ENCODE peak calls at places on chromosome 4, in four cellular contexts. O is breast epithelium, C is GM23248, M is A673. F is an unnamed sample. For H3K9me3, the result is how much of the 10 kb centered on the place peaks cover.

GRCh38 chr4:12359420-12359819 is 930.7 kb upstream of the HS3ST1 start:
- DNase-seq in C (no peak), M (no peak), O (no peak), F (no peak)

GRCh38 chr4:38151870-38152269 is 191.7 kb downstream of the PTTG2 start:
- DNase-seq in M (no peak), C (peak), O (no peak), F (no peak)

GRCh38 chr4:105666693-105667092 is 41.8 kb downstream of the INTS12 start:
- DNase-seq in C (peak), O (no peak), M (peak), F (no peak)

GRCh38 chr4:140928880-140929279 is 172.7 kb upstream of the TBC1D9 start:
- DNase-seq in C (peak), O (no peak), M (no peak), F (no peak)

GRCh38 chr4:184748251-184748652 is 14.4 kb upstream of the CENPU start:
- DNase-seq in O (no peak), C (no peak), M (no peak), F (no peak)

GRCh38 chr4:107757860-107758476 is 37.9 kb upstream of the PAPSS1 start:
- DNase-seq in O (no peak), M (peak), C (peak), F (no peak)

GRCh38 chr4:138734746-138735145 is 280.8 kb upstream of the NOCT start:
- DNase-seq in M (peak), C (peak), O (no peak), F (no peak)

GRCh38 chr4:105145913-105146285 is 777 bp upstream of the TET2 start:
- DNase-seq in O (no peak), C (no peak), M (no peak), F (no peak)

GRCh38 chr4:17272154-17272553 is 239.7 kb downstream of the QDPR start:
- DNase-seq in C (no peak), M (no peak), O (no peak), F (no peak)

GRCh38 chr4:84875636-84876371 is 90.7 kb downstream of the WDFY3 start:
- DNase-seq in O (no peak), C (no peak), M (no peak), F (no peak)

GRCh38 chr4:30722092-30722915 is 2.1 kb downstream of the PCDH7 start:
- DNase-seq in M (no peak), C (no peak), O (no peak), F (no peak)

GRCh38 chr4:8534129-8534528 is 46.1 kb upstream of the GPR78 start:
- DNase-seq in M (no peak), C (no peak), O (no peak), F (no peak)

GRCh38 chr4:52037730-52038108 is 380 bp downstream of the SGCB start:
- DNase-seq in O (no peak), M (peak), C (peak), F (no peak)

GRCh38 chr4:52076731-52077130 is 25.6 kb downstream of the SPATA18 start:
- DNase-seq in C (no peak), O (no peak), M (no peak), F (no peak)

GRCh38 chr4:15690020-15690809 is 8.6 kb downstream of the FAM200B start:
- DNase-seq in C (peak), M (peak), O (no peak), F (no peak)

GRCh38 chr4:63105839-63106238 is 1303.4 kb downstream of the TECRL start:
- DNase-seq in O (no peak), M (no peak), C (no peak), F (no peak)

GRCh38 chr4:183504930-183505555 is at the start of gene ING2:
- DNase-seq in C (peak), M (peak), O (no peak), F (no peak)

GRCh38 chr4:84792366-84793301 is 173.9 kb downstream of the WDFY3 start:
- DNase-seq in M (peak), O (no peak), C (peak), F (no peak)

GRCh38 chr4:157096439-157096838 is 20.5 kb downstream of the GLRB start:
- DNase-seq in C (peak), M (no peak), O (no peak), F (no peak)

GRCh38 chr4:177405508-177405907 is 36.7 kb downstream of the AGA start:
- DNase-seq in M (peak), C (no peak), O (no peak), F (no peak)

GRCh38 chr4:119540249-119540648 is 88.4 kb downstream of the PDE5A start:
- DNase-seq in C (no peak), M (no peak), O (no peak), F (no peak)

GRCh38 chr4:109574443-109574850 is 14.4 kb downstream of the MCUB start:
- DNase-seq in M (peak), O (no peak), C (peak), F (no peak)

GRCh38 chr4:16931906-16932305 is 33.5 kb upstream of the LDB2 start:
- DNase-seq in M (no peak), O (no peak), C (no peak), F (no peak)

GRCh38 chr4:13928214-13928613 is 300.7 kb upstream of the BOD1L1 start:
- DNase-seq in M (peak), O (no peak), C (no peak), F (no peak)

GRCh38 chr4:148397006-148397673 is 45.1 kb downstream of the NR3C2 start:
- DNase-seq in M (no peak), O (no peak), C (no peak), F (no peak)

GRCh38 chr4:145315828-145316227 is 135.4 kb upstream of the OTUD4 start:
- DNase-seq in M (peak), O (no peak), C (peak), F (no peak)

GRCh38 chr4:85953651-85954018 is 406.2 kb downstream of the MAPK10 start:
- DNase-seq in M (no peak), O (no peak), C (peak), F (no peak)

GRCh38 chr4:173274744-173275143 is 59.4 kb downstream of the HMGB2 start:
- DNase-seq in M (no peak), C (no peak), O (no peak), F (no peak)

GRCh38 chr4:111943796-111944203 is 201.5 kb upstream of the FAM241A start:
- DNase-seq in M (peak), O (no peak), C (peak), F (no peak)

GRCh38 chr4:2958446-2958845 is 4.8 kb downstream of the NOP14 start:
- DNase-seq in M (no peak), C (peak), O (no peak), F (no peak)

GRCh38 chr4:53786632-53787031 is 195.3 kb upstream of the LNX1 start:
- DNase-seq in M (no peak), O (no peak), C (no peak), F (no peak)

GRCh38 chr4:36979494-36979893 is 265.0 kb upstream of the NWD2 start:
- DNase-seq in C (no peak), O (no peak), M (no peak), F (no peak)

GRCh38 chr4:1252928-1253492 is 4.1 kb upstream of the CTBP1 start:
- DNase-seq in O (no peak), C (no peak), M (no peak), F (no peak)
- H3K9me3 ChIP-seq in O (under half), C (under half), M (half or more), F (under half)

DNA sequence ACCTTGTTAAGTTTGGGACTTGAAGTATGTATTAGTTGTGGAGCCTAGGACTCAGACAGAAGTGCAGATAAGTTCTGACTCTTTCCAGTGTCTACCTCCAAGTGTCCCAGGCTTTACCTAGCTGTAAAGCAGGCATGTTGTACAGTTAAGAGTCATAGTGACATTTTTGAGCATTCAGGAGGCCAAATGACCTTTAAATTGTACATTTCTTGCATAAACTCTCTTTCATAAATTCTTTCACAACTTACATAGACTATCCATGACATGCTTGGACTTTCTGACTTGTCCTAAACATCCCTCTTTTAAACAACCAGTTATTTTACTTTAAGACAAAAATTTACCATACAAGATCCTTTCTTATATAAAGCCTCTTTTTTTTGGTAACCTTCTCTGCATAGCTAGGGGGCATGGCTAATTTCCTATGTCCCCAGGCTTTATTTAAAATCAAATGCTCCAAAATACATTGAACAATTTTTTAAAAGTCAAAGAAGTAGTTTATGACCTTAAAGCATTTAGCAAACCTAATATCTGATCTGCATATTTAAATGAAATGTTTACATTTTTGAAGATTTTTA is 40.1 kb upstream of the UGT8 start:
- DNase-seq in M (peak), O (no peak), C (no peak), F (no peak)
- H3K9me3 ChIP-seq in M (under half), O (under half), C (under half), F (under half)

DNA sequence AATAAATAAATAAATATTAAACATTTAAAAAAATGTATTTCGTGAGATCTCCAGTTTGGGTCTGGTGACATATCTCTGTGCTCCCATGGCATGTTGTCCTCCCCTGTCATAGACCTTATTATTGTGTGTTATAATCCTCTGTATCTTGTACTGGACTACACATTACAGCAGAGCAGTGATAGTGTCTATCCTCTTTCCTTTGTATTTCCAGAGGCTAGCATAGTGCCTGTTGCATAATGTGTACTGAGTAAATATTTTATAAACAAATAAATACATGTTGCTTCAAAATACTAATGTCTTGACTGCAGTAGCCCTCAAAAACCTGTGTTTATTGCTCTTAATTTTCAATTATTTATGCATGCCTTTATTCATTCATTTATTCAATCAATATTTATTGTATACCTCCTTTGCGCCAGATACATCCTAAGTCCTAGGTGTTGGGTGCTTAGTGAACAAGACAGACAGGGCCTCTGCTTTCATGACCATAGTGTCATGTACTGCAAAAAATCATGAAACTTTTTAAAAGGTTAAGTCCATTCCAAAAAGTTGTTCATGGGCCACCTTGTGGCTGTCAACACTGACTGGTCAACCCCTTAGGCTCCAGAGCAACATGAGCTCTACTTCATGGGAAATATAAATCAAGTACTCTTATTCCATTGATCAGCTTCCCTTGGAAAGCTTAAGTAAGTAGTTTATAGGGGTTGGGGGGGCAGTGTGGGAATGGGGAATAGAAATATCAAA is 303.9 kb downstream of the IQCM start:
- DNase-seq in M (no peak), O (no peak), C (no peak), F (no peak)
- H3K9me3 ChIP-seq in M (under half), O (under half), C (under half), F (under half)

GRCh38 chr4:103361926-103362325 is 163.8 kb upstream of the CENPE start:
- DNase-seq in C (no peak), O (no peak), M (no peak), F (no peak)

GRCh38 chr4:103365285-103365684 is 167.1 kb upstream of the CENPE start:
- DNase-seq in O (no peak), M (no peak), C (no peak), F (no peak)

GRCh38 chr4:103364066-103364465 is 165.9 kb upstream of the CENPE start:
- DNase-seq in C (peak), M (no peak), O (no peak), F (no peak)

GRCh38 chr4:103354006-103354405 is 155.9 kb upstream of the CENPE start:
- DNase-seq in M (no peak), O (no peak), C (no peak), F (no peak)

GRCh38 chr4:103359900-103360299 is 161.8 kb upstream of the CENPE start:
- DNase-seq in O (no peak), M (no peak), C (no peak), F (no peak)
- H3K9me3 ChIP-seq in O (under half), M (under half), C (under half), F (under half)

DNA sequence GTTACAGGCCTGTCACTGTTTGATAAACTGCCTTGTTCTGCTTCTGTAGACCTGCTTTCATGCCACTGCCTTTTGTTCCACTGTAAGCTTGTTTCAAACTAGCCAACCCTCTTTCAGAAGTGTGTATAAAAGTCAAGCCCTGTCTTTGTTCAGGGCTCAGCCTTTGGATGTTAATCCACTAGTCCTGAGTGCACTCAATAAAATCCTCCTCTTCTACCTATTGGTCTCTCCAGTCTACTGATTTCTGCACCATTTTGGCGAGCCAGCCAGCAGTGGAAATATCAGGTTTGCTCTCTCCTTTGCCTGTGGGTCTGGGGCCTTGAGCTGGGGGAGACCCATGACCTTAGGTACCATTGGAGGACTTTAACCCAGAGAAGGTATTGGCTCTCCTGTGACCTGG is 901.6 kb upstream of the NDST4 start:
- DNase-seq in C (no peak), M (peak), O (no peak), F (no peak)
- H3K9me3 ChIP-seq in C (under half), M (half or more), O (half or more), F (under half)